ENCODE peak calls at places on chromosome 12, in ten cellular contexts. T is lower lobe of right lung; D is PC-3; J is stomach; O is CD8-positive, alpha-beta T cell; N is neuronal stem cell; E is pancreas; Q is uterus; F is body of pancreas; R is suprapubic skin. I is an unnamed sample. For H3K4me1, the result is how much of the 10 kb centered on the place peaks cover.

GRCh38 chr12:71764587-71765321 is 10.1 kb downstream of the RAB21 start:
- DNase-seq in J (no peak), O (no peak), T (no peak), R (no peak), Q (no peak), F (no peak), D (no peak), N (no peak), E (no peak), I (no peak)

GRCh38 chr12:1795221-1795784 is 25.1 kb upstream of the LRTM2 start:
- DNase-seq in N (no peak), O (no peak), E (no peak), F (no peak), J (no peak), D (no peak), R (no peak), T (no peak), Q (no peak), I (peak)

GRCh38 chr12:51921017-51921725 is 13.9 kb downstream of the ACVRL1 start:
- DNase-seq in F (no peak), D (no peak), Q (no peak), R (peak), O (no peak), J (no peak), T (no peak), N (peak), E (no peak), I (no peak)

GRCh38 chr12:118714051-118714460 is 267.3 kb upstream of the SRRM4 start:
- DNase-seq in R (no peak), Q (no peak), D (peak), F (peak), N (peak), E (peak), T (no peak), J (no peak), O (no peak), I (no peak)

GRCh38 chr12:124159655-124160054 is 135.2 kb upstream of the RFLNA start:
- DNase-seq in E (no peak), O (no peak), D (no peak), T (no peak), F (no peak), J (no peak), R (no peak), N (no peak), Q (no peak), I (no peak)

GRCh38 chr12:121713257-121714155 is 954 bp downstream of the TMEM120B start:
- DNase-seq in E (peak), R (peak), N (no peak), T (no peak), J (no peak), D (peak), Q (peak), F (peak), O (no peak), I (peak)

GRCh38 chr12:129423041-129423580 is 480.7 kb downstream of the TMEM132D start:
- DNase-seq in D (no peak), E (no peak), T (no peak), O (no peak), F (no peak), N (no peak), R (no peak), Q (no peak), J (no peak), I (no peak)

GRCh38 chr12:77294016-77294415 is 228.6 kb upstream of the E2F7 start:
- DNase-seq in E (no peak), R (no peak), T (no peak), N (no peak), F (no peak), Q (no peak), D (peak), J (no peak), O (no peak), I (no peak)

GRCh38 chr12:54431911-54432814 is 13.1 kb upstream of the ITGA5 start:
- DNase-seq in F (peak), Q (peak), T (no peak), J (peak), E (peak), N (no peak), D (peak), R (peak), O (no peak), I (peak)

GRCh38 chr12:43789941-43790340 is 16.2 kb downstream of the TWF1 start:
- DNase-seq in E (peak), N (no peak), Q (no peak), J (no peak), O (no peak), R (no peak), D (peak), T (no peak), F (peak), I (no peak)

GRCh38 chr12:47837190-47838171 is 17.8 kb upstream of the HDAC7 start:
- DNase-seq in T (peak), E (peak), R (peak), N (peak), O (peak), Q (peak), F (peak), D (peak), J (peak), I (no peak)

GRCh38 chr12:659090-659683 is 4.1 kb downstream of the NINJ2 start:
- DNase-seq in F (no peak), R (no peak), E (no peak), Q (no peak), N (no peak), O (no peak), D (no peak), T (no peak), J (no peak), I (no peak)

GRCh38 chr12:42550815-42551214 is 38.7 kb downstream of the PRICKLE1 start:
- DNase-seq in O (no peak), E (no peak), N (no peak), R (no peak), Q (no peak), F (no peak), T (no peak), D (no peak), J (no peak), I (no peak)

GRCh38 chr12:102933168-102933567 is 16.1 kb upstream of the PAH start:
- DNase-seq in R (no peak), J (no peak), D (no peak), Q (no peak), E (no peak), O (no peak), N (no peak), F (no peak), T (no peak), I (no peak)

GRCh38 chr12:62730649-62731377 is 204.1 kb downstream of the PPM1H start:
- DNase-seq in D (peak), J (no peak), T (no peak), R (no peak), O (no peak), N (no peak), Q (no peak), E (no peak), F (no peak), I (no peak)

GRCh38 chr12:75599061-75599460 is 87.7 kb upstream of the KRR1 start:
- DNase-seq in N (no peak), J (no peak), E (no peak), R (no peak), T (no peak), Q (no peak), D (no peak), F (no peak), O (no peak), I (no peak)

GRCh38 chr12:56878010-56878339 is 56.2 kb downstream of the SDR9C7 start:
- DNase-seq in E (no peak), T (no peak), J (no peak), O (no peak), R (no peak), F (no peak), Q (no peak), D (no peak), N (no peak), I (no peak)

GRCh38 chr12:83465632-83466031 is 778.9 kb downstream of the TMTC2 start:
- DNase-seq in J (no peak), Q (no peak), F (no peak), O (no peak), D (no peak), R (no peak), E (no peak), T (no peak), N (no peak), I (no peak)

GRCh38 chr12:50637870-50638481 is 125.9 kb upstream of the ATF1 start:
- DNase-seq in D (peak), F (no peak), J (no peak), O (no peak), R (no peak), T (no peak), N (no peak), E (no peak), Q (no peak), I (no peak)

GRCh38 chr12:124611559-124612391 is 44.4 kb upstream of the NCOR2 start:
- DNase-seq in O (no peak), T (no peak), R (no peak), E (no peak), Q (no peak), D (no peak), F (no peak), N (no peak), J (no peak), I (no peak)

GRCh38 chr12:11812558-11813421 is 163.3 kb downstream of the ETV6 start:
- DNase-seq in F (no peak), T (no peak), J (no peak), N (peak), R (no peak), O (no peak), E (no peak), Q (no peak), D (no peak), I (peak)

GRCh38 chr12:28033538-28033915 is 61.0 kb upstream of the PTHLH start:
- DNase-seq in R (no peak), O (no peak), D (peak), T (no peak), E (no peak), F (no peak), J (no peak), Q (no peak), N (no peak), I (no peak)

GRCh38 chr12:8968761-8969160 is 19.3 kb upstream of the M6PR start:
- DNase-seq in E (no peak), D (no peak), R (no peak), F (no peak), Q (no peak), T (no peak), J (no peak), O (no peak), N (no peak), I (no peak)

GRCh38 chr12:132765366-132765765 is 3.7 kb upstream of the ANKLE2 start:
- DNase-seq in O (no peak), F (no peak), J (no peak), N (no peak), T (no peak), E (no peak), R (no peak), Q (no peak), D (no peak), I (no peak)

GRCh38 chr12:49910331-49911212 is 6.9 kb upstream of the FAIM2 start:
- DNase-seq in E (no peak), T (peak), Q (no peak), J (no peak), D (no peak), F (no peak), N (no peak), R (peak), O (no peak), I (no peak)

GRCh38 chr12:107091989-107092641 is 1.2 kb downstream of the CRY1 start:
- DNase-seq in J (no peak), N (peak), O (no peak), T (no peak), D (peak), E (peak), F (peak), R (no peak), Q (no peak), I (no peak)

GRCh38 chr12:6827982-6828670 is at the start of gene P3H3:
- DNase-seq in T (no peak), O (no peak), Q (peak), R (peak), N (no peak), E (no peak), D (no peak), F (no peak), J (no peak), I (no peak)
- H3K27ac ChIP-seq in T (peak), O (peak), Q (peak), R (peak), N (peak), E (peak), D (no peak), F (peak), J (peak), I (peak)

GRCh38 chr12:55829967-55830600 is 697 bp upstream of the DNAJC14 start:
- DNase-seq in O (no peak), E (peak), R (peak), J (peak), T (peak), Q (peak), D (peak), F (peak), N (no peak), I (peak)
- H3K4me1 ChIP-seq in O (under half), E (under half), R (half or more), J (under half), T (half or more), Q (under half), D (under half), F (half or more), N (under half), I (half or more)

GRCh38 chr12:18752947-18753346 is 15.0 kb downstream of the CAPZA3 start:
- DNase-seq in F (no peak), N (peak), R (no peak), D (no peak), E (no peak), J (no peak), Q (no peak), O (no peak), T (no peak), I (no peak)
- H3K27ac ChIP-seq in F (no peak), N (peak), R (no peak), D (no peak), E (no peak), J (no peak), Q (no peak), O (no peak), T (no peak), I (no peak)

GRCh38 chr12:6647083-6647604 is at the start of gene ACRBP:
- DNase-seq in T (peak), J (peak), O (no peak), Q (peak), E (peak), D (no peak), F (peak), R (peak), N (peak), I (peak)

GRCh38 chr12:6652391-6652790 is 5.2 kb upstream of the ACRBP start:
- DNase-seq in Q (no peak), O (no peak), N (no peak), T (peak), F (no peak), R (no peak), J (no peak), D (no peak), E (no peak), I (no peak)

GRCh38 chr12:6653987-6654386 is 6.8 kb upstream of the ACRBP start:
- DNase-seq in N (no peak), D (no peak), J (no peak), F (no peak), Q (no peak), R (no peak), E (no peak), T (no peak), O (no peak), I (no peak)

GRCh38 chr12:6653342-6653741 is 6.1 kb upstream of the ACRBP start:
- DNase-seq in O (no peak), J (no peak), F (no peak), T (no peak), D (no peak), Q (no peak), E (no peak), R (no peak), N (no peak), I (no peak)

DNA sequence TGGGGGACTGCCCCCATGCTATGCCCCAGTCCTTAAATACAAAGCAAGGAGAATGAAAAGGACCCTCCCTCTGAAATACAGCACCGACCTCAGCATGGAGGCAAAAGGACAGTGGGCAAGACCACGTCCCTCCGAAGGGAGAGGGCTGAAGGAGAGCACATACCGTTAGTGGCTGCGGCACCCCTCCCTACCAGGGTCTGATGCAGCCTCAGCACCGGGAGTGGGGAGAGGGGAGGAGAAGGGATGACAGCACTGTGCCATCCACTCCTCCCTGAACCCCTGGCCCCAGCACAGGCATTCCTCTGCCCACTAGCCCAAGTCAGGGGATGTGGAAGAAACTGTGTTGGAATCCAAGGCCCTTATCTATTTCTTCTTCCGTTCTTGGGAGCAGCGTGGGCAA is 3.6 kb upstream of the ACRBP start:
- DNase-seq in R (no peak), F (no peak), E (no peak), O (no peak), T (peak), D (no peak), J (no peak), Q (no peak), N (no peak), I (no peak)
- H3K4me1 ChIP-seq in R (under half), F (under half), E (under half), O (under half), T (under half), D (under half), J (under half), Q (under half), N (under half), I (under half)

I was measured in left lung.